ENCODE peak calls at places on chromosomes 4 and X, in eight cellular contexts. S is ovary, C is PC-3, J is MM.1S, R is K562, A is tibial nerve, Z is heart left ventricle, F is left lung. L is an unnamed sample. For H3K36me3, the result is how much of the 10 kb centered on the place peaks cover.

GRCh38 chrX:367866-368265 is 18.8 kb downstream of the PPP2R3B start:
- DNase-seq in S (no peak), C (no peak), J (no peak), R (no peak), A (no peak), Z (no peak), F (no peak), L (no peak)

GRCh38 chr4:3198906-3199305 is 50.1 kb upstream of the MSANTD1 start:
- DNase-seq in S (no peak), C (no peak), J (no peak), R (no peak), A (no peak), Z (no peak), F (no peak), L (no peak)

GRCh38 chr4:184534511-184535391 is 60.4 kb upstream of the IRF2 start:
- DNase-seq in S (no peak), C (no peak), J (peak), R (no peak), A (no peak), Z (no peak), F (no peak), L (no peak)

GRCh38 chr4:91233164-91233563 is 1070.6 kb upstream of the GRID2 start:
- DNase-seq in S (no peak), C (no peak), J (no peak), R (no peak), A (no peak), Z (no peak), F (no peak), L (no peak)

GRCh38 chrX:110846071-110846470 is 50.5 kb upstream of the CHRDL1 start:
- DNase-seq in S (no peak), C (no peak), J (no peak), R (no peak), A (no peak), Z (no peak), F (no peak), L (no peak)

GRCh38 chr4:78659264-78659663 is 107.7 kb downstream of the ANXA3 start:
- DNase-seq in S (no peak), C (no peak), J (no peak), R (no peak), A (no peak), Z (no peak), F (no peak), L (no peak)

GRCh38 chr4:80831383-80832361 is 198.8 kb upstream of the BMP3 start:
- DNase-seq in S (no peak), C (peak), J (no peak), R (no peak), A (no peak), Z (no peak), F (no peak), L (no peak)

GRCh38 chr4:7361256-7361655 is 73.5 kb downstream of the PSAPL1 start:
- DNase-seq in S (peak), C (no peak), J (no peak), R (no peak), A (no peak), Z (peak), F (no peak), L (peak)

GRCh38 chr4:138835833-138836521 is 179.6 kb upstream of the NOCT start:
- DNase-seq in S (no peak), C (peak), J (peak), R (peak), A (no peak), Z (peak), F (no peak), L (peak)

GRCh38 chrX:122546269-122546668 is 637.8 kb upstream of the GRIA3 start:
- DNase-seq in S (no peak), C (no peak), J (no peak), R (no peak), A (no peak), Z (no peak), F (no peak), L (no peak)

GRCh38 chr4:139655116-139655515 is 10.5 kb upstream of the MGST2 start:
- DNase-seq in S (no peak), C (peak), J (no peak), R (no peak), A (no peak), Z (no peak), F (no peak), L (no peak)

GRCh38 chr4:76781698-76782595 is 116.0 kb downstream of the SOWAHB start:
- DNase-seq in S (no peak), C (peak), J (peak), R (no peak), A (no peak), Z (no peak), F (no peak), L (no peak)

GRCh38 chr4:123843137-123843536 is 446.5 kb downstream of the SPRY1 start:
- DNase-seq in S (no peak), C (no peak), J (no peak), R (no peak), A (no peak), Z (no peak), F (no peak), L (no peak)

GRCh38 chr4:108426493-108426892 is 193.9 kb upstream of the RPL34 start:
- DNase-seq in S (no peak), C (peak), J (no peak), R (no peak), A (no peak), Z (no peak), F (no peak), L (no peak)

GRCh38 chrX:55488559-55489314 is 911 bp downstream of the USP51 start:
- DNase-seq in S (peak), C (peak), J (peak), R (peak), A (peak), Z (peak), F (peak), L (peak)

GRCh38 chrX:2781226-2781571 is 29.4 kb downstream of the XG start:
- DNase-seq in S (no peak), C (no peak), J (no peak), R (no peak), A (no peak), Z (no peak), F (no peak), L (no peak)

GRCh38 chr4:19486400-19486799 is 765.3 kb upstream of the SLIT2 start:
- DNase-seq in S (no peak), C (peak), J (no peak), R (no peak), A (no peak), Z (no peak), F (no peak), L (no peak)

GRCh38 chrX:78375894-78376293 is 48.5 kb upstream of the CYSLTR1 start:
- DNase-seq in S (no peak), C (peak), J (peak), R (no peak), A (no peak), Z (no peak), F (no peak), L (no peak)

GRCh38 chr4:100981447-100982204 is 365.7 kb downstream of the PPP3CA start:
- DNase-seq in S (no peak), C (no peak), J (no peak), R (no peak), A (no peak), Z (no peak), F (no peak), L (no peak)

GRCh38 chr4:18930487-18930886 is 908.9 kb upstream of the LCORL start:
- DNase-seq in S (no peak), C (no peak), J (no peak), R (no peak), A (no peak), Z (no peak), F (no peak), L (no peak)

GRCh38 chr4:67871867-67872266 is 11.9 kb downstream of the TMPRSS11D start:
- DNase-seq in S (no peak), C (peak), J (peak), R (no peak), A (no peak), Z (no peak), F (no peak), L (no peak)

GRCh38 chrX:70041993-70042392 is 7.7 kb downstream of the AWAT2 start:
- DNase-seq in S (no peak), C (no peak), J (no peak), R (no peak), A (no peak), Z (no peak), F (no peak), L (no peak)

GRCh38 chr4:8913858-8914460 is 42.3 kb upstream of the HMX1 start:
- DNase-seq in S (no peak), C (no peak), J (no peak), R (no peak), A (no peak), Z (no peak), F (peak), L (no peak)

GRCh38 chrX:39760930-39761329 is 336.8 kb downstream of the BCOR start:
- DNase-seq in S (no peak), C (no peak), J (no peak), R (no peak), A (no peak), Z (no peak), F (no peak), L (no peak)

GRCh38 chrX:97897998-97898397 is 1014.3 kb downstream of the RPA4 start:
- DNase-seq in S (no peak), C (no peak), J (no peak), R (no peak), A (no peak), Z (no peak), F (no peak), L (no peak)

GRCh38 chr4:68152411-68152810 is 22.7 kb upstream of the TMPRSS11F start:
- DNase-seq in S (no peak), C (peak), J (peak), R (peak), A (no peak), Z (no peak), F (no peak), L (no peak)

GRCh38 chr4:10180927-10181744 is 64.5 kb upstream of the WDR1 start:
- DNase-seq in S (no peak), C (no peak), J (peak), R (peak), A (no peak), Z (no peak), F (no peak), L (no peak)

GRCh38 chr4:123114915-123115756 is 192.7 kb upstream of the NUDT6 start:
- DNase-seq in S (peak), C (no peak), J (no peak), R (no peak), A (no peak), Z (peak), F (peak), L (no peak)

GRCh38 chr4:152499322-152499721 is 36.6 kb downstream of the FBXW7 start:
- DNase-seq in S (no peak), C (no peak), J (no peak), R (no peak), A (no peak), Z (no peak), F (no peak), L (no peak)

GRCh38 chr4:24659241-24659961 is 75.0 kb upstream of the DHX15 start:
- DNase-seq in S (no peak), C (peak), J (no peak), R (no peak), A (no peak), Z (no peak), F (no peak), L (no peak)

GRCh38 chr4:171130126-171130801 is 682.9 kb upstream of the GALNTL6 start:
- DNase-seq in S (no peak), C (no peak), J (peak), R (no peak), A (no peak), Z (no peak), F (no peak), L (no peak)

GRCh38 chrX:119853449-119853848 is 686 bp upstream of the UPF3B start:
- DNase-seq in S (no peak), C (no peak), J (no peak), R (no peak), A (no peak), Z (no peak), F (no peak), L (no peak)
- H3K27ac ChIP-seq in S (peak), C (no peak), J (no peak), R (peak), A (peak), Z (peak), F (peak), L (peak)

GRCh38 chr4:1969928-1970723 is 38.6 kb downstream of the NELFA start:
- DNase-seq in S (no peak), C (no peak), J (no peak), R (no peak), A (no peak), Z (no peak), F (no peak), L (no peak)

GRCh38 chr4:1970926-1971325 is 37.8 kb downstream of the NELFA start:
- DNase-seq in S (no peak), C (no peak), J (no peak), R (no peak), A (no peak), Z (no peak), F (no peak), L (no peak)

GRCh38 chr4:1967512-1968149 is 41.1 kb downstream of the NELFA start:
- DNase-seq in S (no peak), C (no peak), J (no peak), R (no peak), A (no peak), Z (no peak), F (no peak), L (no peak)

GRCh38 chr4:1971456-1972200 is 37.1 kb downstream of the NELFA start:
- DNase-seq in S (no peak), C (no peak), J (no peak), R (no peak), A (no peak), Z (no peak), F (peak), L (no peak)

DNA sequence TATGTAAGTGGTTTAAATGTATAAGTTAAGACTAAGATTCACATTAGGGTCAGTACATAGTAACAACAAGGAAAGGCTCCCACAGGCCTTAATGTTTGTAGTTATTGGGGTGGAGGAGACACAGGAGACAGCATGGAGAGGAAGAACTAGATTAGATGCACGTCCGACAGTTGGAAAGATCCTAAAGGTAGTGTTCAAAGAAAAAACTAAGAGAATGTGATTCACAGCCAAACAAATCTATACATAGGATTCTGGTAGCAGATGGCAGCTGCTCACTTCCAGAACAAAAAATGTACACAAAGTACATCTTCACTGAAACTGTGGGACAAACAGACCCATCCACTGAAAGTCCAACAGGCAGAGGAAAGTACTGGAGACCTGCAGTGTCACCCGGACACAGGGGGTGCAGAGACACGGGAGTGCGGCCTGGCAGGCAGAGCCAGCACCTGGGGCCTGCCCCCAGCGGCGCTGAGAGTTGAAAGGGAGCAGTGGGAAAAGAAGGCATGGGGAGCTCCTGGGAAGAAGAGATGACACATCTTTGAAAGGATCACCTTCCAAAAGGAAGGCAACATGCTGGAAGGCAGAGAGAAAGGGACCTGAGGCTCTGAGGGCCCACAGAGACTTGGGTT is 40.0 kb downstream of the NELFA start:
- DNase-seq in S (no peak), C (no peak), J (no peak), R (no peak), A (no peak), Z (no peak), F (no peak), L (no peak)
- H3K36me3 ChIP-seq in S (under half), C (under half), J (under half), R (half or more), A (under half), Z (half or more), F (half or more), L (half or more)

GRCh38 chr4:151228196-151229119 is 48.5 kb upstream of the PRSS48 start:
- DNase-seq in S (no peak), C (peak), J (no peak), R (no peak), A (no peak), Z (no peak), F (no peak), L (no peak)
- H3K27ac ChIP-seq in S (peak), C (no peak), J (no peak), R (no peak), A (peak), Z (peak), F (peak), L (peak)

GRCh38 chr4:153602758-153603157 is 81.3 kb upstream of the TLR2 start:
- DNase-seq in S (no peak), C (no peak), J (no peak), R (no peak), A (no peak), Z (no peak), F (no peak), L (no peak)

GRCh38 chr4:153603258-153603657 is 80.8 kb upstream of the TLR2 start:
- DNase-seq in S (no peak), C (no peak), J (no peak), R (no peak), A (no peak), Z (no peak), F (no peak), L (no peak)

GRCh38 chr4:153603835-153604234 is 80.2 kb upstream of the TLR2 start:
- DNase-seq in S (no peak), C (no peak), J (no peak), R (no peak), A (no peak), Z (no peak), F (no peak), L (no peak)
- H3K36me3 ChIP-seq in S (under half), C (under half), J (under half), R (half or more), A (under half), Z (half or more), F (half or more), L (under half)

DNA sequence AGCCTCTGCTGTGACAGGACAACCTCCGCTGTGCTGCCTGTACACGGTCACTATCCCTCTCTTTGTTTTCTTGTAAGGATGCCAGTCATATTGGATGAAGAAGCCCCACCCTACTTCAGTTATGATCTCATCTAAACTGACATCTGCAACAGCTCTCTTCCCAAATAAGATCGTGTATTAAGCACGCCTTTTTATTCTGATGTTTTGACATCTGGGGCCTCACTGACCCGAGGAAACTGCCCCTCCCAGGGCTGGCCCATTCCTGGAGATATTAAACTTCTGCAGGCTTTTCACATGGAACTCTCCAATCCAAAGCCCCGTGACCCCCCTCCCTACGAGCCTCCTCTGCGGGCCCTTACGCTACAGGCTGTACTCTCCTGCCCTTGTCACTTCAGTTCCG is 232.0 kb downstream of the ARHGAP10 start:
- DNase-seq in S (no peak), C (no peak), J (no peak), R (no peak), A (no peak), Z (no peak), F (no peak), L (no peak)
- H3K27ac ChIP-seq in S (no peak), C (no peak), J (no peak), R (no peak), A (no peak), Z (no peak), F (no peak), L (no peak)

DNA sequence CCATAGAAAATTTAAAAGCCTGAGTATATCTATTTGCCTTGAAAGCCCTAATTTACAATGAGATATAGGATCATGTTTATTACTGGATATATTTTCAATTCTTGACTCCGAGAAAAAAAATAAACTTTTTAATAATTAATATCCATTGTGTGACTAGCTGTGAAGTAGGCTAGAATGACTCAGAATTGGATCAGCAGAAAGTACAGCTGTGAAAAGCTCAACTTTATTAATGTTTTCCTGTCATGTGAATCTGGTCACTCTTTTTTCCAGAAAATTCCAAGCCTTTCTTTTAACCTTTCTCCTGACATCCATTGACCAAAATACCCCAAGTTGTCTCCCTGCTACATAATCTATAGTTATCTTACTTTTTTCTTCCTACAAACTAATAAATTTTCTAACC is 171.8 kb upstream of the PACRGL start:
- DNase-seq in S (no peak), C (no peak), J (no peak), R (no peak), A (no peak), Z (no peak), F (no peak), L (no peak)
- H3K36me3 ChIP-seq in S (under half), C (under half), J (under half), R (under half), A (under half), Z (under half), F (under half), L (under half)

GRCh38 chr4:141560056-141560455 is 76.3 kb upstream of the IL15 start:
- DNase-seq in S (no peak), C (no peak), J (no peak), R (no peak), A (no peak), Z (no peak), F (no peak), L (no peak)

GRCh38 chr4:141569141-141569540 is 67.2 kb upstream of the IL15 start:
- DNase-seq in S (no peak), C (peak), J (no peak), R (no peak), A (no peak), Z (no peak), F (no peak), L (no peak)

GRCh38 chr4:141565379-141566089 is 70.8 kb upstream of the IL15 start:
- DNase-seq in S (no peak), C (peak), J (no peak), R (no peak), A (no peak), Z (no peak), F (no peak), L (no peak)

GRCh38 chr4:141567326-141567915 is 69.0 kb upstream of the IL15 start:
- DNase-seq in S (no peak), C (no peak), J (no peak), R (no peak), A (no peak), Z (no peak), F (no peak), L (no peak)

GRCh38 chr4:141563721-141564120 is 72.7 kb upstream of the IL15 start:
- DNase-seq in S (no peak), C (peak), J (no peak), R (no peak), A (no peak), Z (no peak), F (no peak), L (no peak)
- H3K27ac ChIP-seq in S (no peak), C (no peak), J (no peak), R (no peak), A (no peak), Z (no peak), F (no peak), L (no peak)

GRCh38 chrX:153953892-153954617 is 9.6 kb upstream of the RENBP start:
- DNase-seq in S (no peak), C (no peak), J (no peak), R (no peak), A (no peak), Z (peak), F (no peak), L (no peak)
- H3K36me3 ChIP-seq in S (under half), C (under half), J (under half), R (half or more), A (under half), Z (half or more), F (half or more), L (half or more)

DNA sequence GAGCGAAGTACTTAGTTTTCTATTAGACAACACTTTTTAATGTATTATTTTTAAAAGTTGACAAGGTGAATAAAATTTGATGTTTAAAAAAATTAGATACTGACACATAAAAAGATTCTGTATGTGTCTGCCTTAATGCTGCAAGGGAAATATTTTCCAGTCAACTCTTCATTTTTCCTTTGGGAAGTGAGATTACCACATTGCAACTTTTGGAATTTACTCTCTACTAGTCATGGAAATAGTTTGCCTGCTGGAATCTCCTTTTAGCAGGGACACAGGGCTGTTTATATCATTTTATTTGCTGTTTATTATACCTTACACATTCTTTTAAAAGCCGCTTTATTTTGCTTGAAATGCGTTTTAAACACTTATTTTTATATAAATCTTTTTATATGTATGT is 135.1 kb downstream of the MID1 start:
- DNase-seq in S (no peak), C (no peak), J (no peak), R (no peak), A (no peak), Z (no peak), F (no peak), L (no peak)
- H3K27ac ChIP-seq in S (no peak), C (peak), J (no peak), R (no peak), A (no peak), Z (peak), F (no peak), L (no peak)